ENCODE peak calls at places on chromosomes 7 and 10, in six cellular contexts. One of them, this sample, is unnamed.
A peak's percentile ranks its signal among the peaks of the same experiment; 100 is the strongest.

GRCh38 chr7:120987683-120988590 is 574 bp upstream of the CPED1 start:
- DNase-seq in SJSA1: peak; percentile 91
- DNase-seq in mesendoderm: peak; percentile 91
- DNase-seq in CD8-positive, alpha-beta memory T cell: peak; percentile 81
- DNase-seq in A549: peak; percentile 80
- DNase-seq in hepatocyte: peak; percentile 95
- DNase-seq in this sample: peak; percentile 71

GRCh38 chr7:2626498-2627117 is 5.2 kb upstream of the TTYH3 start:
- DNase-seq in A549: no peak
- DNase-seq in SJSA1: no peak
- DNase-seq in hepatocyte: no peak
- DNase-seq in CD8-positive, alpha-beta memory T cell: no peak
- DNase-seq in mesendoderm: peak; percentile 38
- DNase-seq in this sample: no peak

GRCh38 chr10:116836087-116836486 is 13.2 kb upstream of the ENO4 start:
- DNase-seq in SJSA1: no peak
- DNase-seq in hepatocyte: no peak
- DNase-seq in CD8-positive, alpha-beta memory T cell: no peak
- DNase-seq in mesendoderm: peak; percentile 94
- DNase-seq in A549: peak; percentile 26
- DNase-seq in this sample: no peak

GRCh38 chr7:109635374-109635773 is 1065.7 kb downstream of the DNAJB9 start:
- DNase-seq in A549: no peak
- DNase-seq in mesendoderm: no peak
- DNase-seq in SJSA1: no peak
- DNase-seq in hepatocyte: no peak
- DNase-seq in CD8-positive, alpha-beta memory T cell: no peak
- DNase-seq in this sample: no peak

GRCh38 chr10:62442894-62443674 is 68.9 kb downstream of the ZNF365 start:
- DNase-seq in CD8-positive, alpha-beta memory T cell: no peak
- DNase-seq in A549: no peak
- DNase-seq in mesendoderm: no peak
- DNase-seq in SJSA1: no peak
- DNase-seq in hepatocyte: no peak
- DNase-seq in this sample: no peak

GRCh38 chr7:151210087-151210854 is at the start of gene H2BK1:
- DNase-seq in A549: no peak
- DNase-seq in SJSA1: no peak
- DNase-seq in hepatocyte: no peak
- DNase-seq in CD8-positive, alpha-beta memory T cell: no peak
- DNase-seq in mesendoderm: peak; percentile 36
- DNase-seq in this sample: no peak

GRCh38 chr7:28573751-28574295 is 161.5 kb downstream of the CREB5 start:
- DNase-seq in A549: no peak
- DNase-seq in CD8-positive, alpha-beta memory T cell: no peak
- DNase-seq in mesendoderm: no peak
- DNase-seq in SJSA1: no peak
- DNase-seq in hepatocyte: no peak
- DNase-seq in this sample: no peak

GRCh38 chr7:31368620-31369019 is 28.1 kb upstream of the NEUROD6 start:
- DNase-seq in SJSA1: no peak
- DNase-seq in A549: no peak
- DNase-seq in hepatocyte: peak; percentile 13
- DNase-seq in mesendoderm: no peak
- DNase-seq in CD8-positive, alpha-beta memory T cell: no peak
- DNase-seq in this sample: no peak

GRCh38 chr10:8061274-8062211 is 7.1 kb downstream of the GATA3 start:
- DNase-seq in mesendoderm: peak; percentile 90
- DNase-seq in SJSA1: no peak
- DNase-seq in A549: no peak
- DNase-seq in CD8-positive, alpha-beta memory T cell: peak; percentile 67
- DNase-seq in hepatocyte: no peak
- DNase-seq in this sample: peak; percentile 73

GRCh38 chr10:95730233-95730632 is 25.7 kb upstream of the ENTPD1 start:
- DNase-seq in mesendoderm: no peak
- DNase-seq in A549: no peak
- DNase-seq in hepatocyte: no peak
- DNase-seq in CD8-positive, alpha-beta memory T cell: no peak
- DNase-seq in SJSA1: no peak
- DNase-seq in this sample: no peak

GRCh38 chr10:114413398-114413797 is 9.1 kb upstream of the AFAP1L2 start:
- DNase-seq in hepatocyte: no peak
- DNase-seq in SJSA1: no peak
- DNase-seq in A549: peak; percentile 63
- DNase-seq in CD8-positive, alpha-beta memory T cell: no peak
- DNase-seq in mesendoderm: no peak
- DNase-seq in this sample: no peak

GRCh38 chr10:49627644-49628247 is 13.9 kb downstream of the CHAT start:
- DNase-seq in hepatocyte: no peak
- DNase-seq in CD8-positive, alpha-beta memory T cell: no peak
- DNase-seq in mesendoderm: no peak
- DNase-seq in A549: no peak
- DNase-seq in SJSA1: no peak
- DNase-seq in this sample: no peak

GRCh38 chr7:34823650-34824258 is 165.7 kb downstream of the NPSR1 start:
- DNase-seq in A549: peak; percentile 56
- DNase-seq in mesendoderm: peak; percentile 56
- DNase-seq in SJSA1: no peak
- DNase-seq in CD8-positive, alpha-beta memory T cell: peak; percentile 30
- DNase-seq in hepatocyte: peak; percentile 68
- DNase-seq in this sample: peak; percentile 38

GRCh38 chr7:75955293-75955938 is 39.0 kb downstream of the TMEM120A start:
- DNase-seq in mesendoderm: no peak
- DNase-seq in SJSA1: no peak
- DNase-seq in CD8-positive, alpha-beta memory T cell: no peak
- DNase-seq in hepatocyte: no peak
- DNase-seq in A549: no peak
- DNase-seq in this sample: no peak

GRCh38 chr7:29352041-29352440 is 157.5 kb downstream of the CHN2 start:
- DNase-seq in mesendoderm: no peak
- DNase-seq in SJSA1: no peak
- DNase-seq in A549: no peak
- DNase-seq in CD8-positive, alpha-beta memory T cell: no peak
- DNase-seq in hepatocyte: no peak
- DNase-seq in this sample: no peak

GRCh38 chr7:70307544-70308106 is 709.4 kb downstream of the AUTS2 start:
- DNase-seq in CD8-positive, alpha-beta memory T cell: peak; percentile 41
- DNase-seq in hepatocyte: no peak
- DNase-seq in mesendoderm: no peak
- DNase-seq in A549: no peak
- DNase-seq in SJSA1: no peak
- DNase-seq in this sample: peak; percentile 56

GRCh38 chr10:77226434-77226833 is 411.2 kb downstream of the KCNMA1 start:
- DNase-seq in mesendoderm: peak; percentile 16
- DNase-seq in CD8-positive, alpha-beta memory T cell: no peak
- DNase-seq in SJSA1: no peak
- DNase-seq in hepatocyte: no peak
- DNase-seq in A549: no peak
- DNase-seq in this sample: no peak

GRCh38 chr7:36671432-36671829 is 52.9 kb downstream of the AOAH start:
- DNase-seq in hepatocyte: no peak
- DNase-seq in A549: no peak
- DNase-seq in mesendoderm: no peak
- DNase-seq in SJSA1: no peak
- DNase-seq in CD8-positive, alpha-beta memory T cell: no peak
- DNase-seq in this sample: no peak

DNA sequence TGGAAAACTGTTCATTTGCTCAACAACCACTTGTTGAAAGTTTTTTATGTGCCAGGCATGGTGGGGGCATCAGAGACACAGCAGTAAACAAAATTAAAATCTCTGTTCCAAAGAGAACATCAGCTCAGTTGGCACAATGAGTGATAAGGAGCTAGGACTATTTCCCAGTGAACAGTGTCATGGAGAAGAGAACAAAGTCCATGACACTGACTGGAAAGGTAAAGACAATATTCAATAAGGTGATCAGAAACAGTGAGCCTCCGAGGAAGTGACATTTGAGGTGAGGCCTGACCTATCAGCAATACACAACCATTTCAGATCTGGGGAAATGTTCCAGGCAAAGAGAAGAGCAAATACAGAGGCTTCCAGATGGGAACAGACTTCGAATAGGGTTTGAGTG is 14.6 kb downstream of the ACSL5 start:
- DNase-seq in mesendoderm: no peak
- DNase-seq in CD8-positive, alpha-beta memory T cell: no peak
- DNase-seq in A549: no peak
- DNase-seq in hepatocyte: no peak
- DNase-seq in SJSA1: no peak
- DNase-seq in this sample: no peak
- H3K4me1 ChIP-seq in mesendoderm: peaks cover 3% of the 10 kb centered on the region
- H3K4me1 ChIP-seq in CD8-positive, alpha-beta memory T cell: peaks cover 43% of the 10 kb centered on the region
- H3K4me1 ChIP-seq in A549: no peaks in the 10 kb centered on the region
- H3K4me1 ChIP-seq in hepatocyte: peaks cover 13% of the 10 kb centered on the region
- H3K4me1 ChIP-seq in SJSA1: peaks cover 8% of the 10 kb centered on the region
- H3K4me1 ChIP-seq in this sample: peaks cover 19% of the 10 kb centered on the region

DNA sequence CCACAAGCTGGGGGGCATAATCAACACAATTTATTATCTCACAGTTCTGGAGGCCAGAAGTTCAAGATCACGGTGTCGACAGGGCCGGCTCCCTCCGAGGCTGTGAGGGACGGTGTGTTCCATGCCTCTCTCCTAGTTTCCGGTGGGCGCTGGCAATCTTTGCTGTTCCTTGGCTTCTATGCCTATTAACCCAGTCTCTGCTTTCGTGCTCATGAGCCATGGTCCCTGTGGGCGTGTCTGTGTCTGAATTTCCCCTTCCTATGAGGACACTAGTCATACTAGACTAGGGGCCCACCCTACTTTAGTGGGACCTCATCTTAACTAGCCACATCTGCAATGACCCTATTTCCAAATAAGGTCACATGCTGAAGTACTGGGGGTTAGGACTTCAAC is 29.4 kb downstream of the HIPK2 start:
- DNase-seq in SJSA1: no peak
- DNase-seq in mesendoderm: no peak
- DNase-seq in hepatocyte: no peak
- DNase-seq in A549: no peak
- DNase-seq in CD8-positive, alpha-beta memory T cell: no peak
- DNase-seq in this sample: no peak
- H3K4me3 ChIP-seq in SJSA1: no peak overlapping the region
- H3K4me3 ChIP-seq in mesendoderm: no peak overlapping the region
- H3K4me3 ChIP-seq in hepatocyte: no peak overlapping the region
- H3K4me3 ChIP-seq in A549: no peak overlapping the region
- H3K4me3 ChIP-seq in CD8-positive, alpha-beta memory T cell: no peak overlapping the region
- H3K4me3 ChIP-seq in this sample: no peak overlapping the region

GRCh38 chr10:93447970-93448369 is 34.2 kb downstream of the MYOF start:
- DNase-seq in mesendoderm: no peak
- DNase-seq in SJSA1: no peak
- DNase-seq in CD8-positive, alpha-beta memory T cell: no peak
- DNase-seq in hepatocyte: no peak
- DNase-seq in A549: no peak
- DNase-seq in this sample: no peak

GRCh38 chr10:93445097-93445960 is 36.8 kb downstream of the MYOF start:
- DNase-seq in CD8-positive, alpha-beta memory T cell: no peak
- DNase-seq in SJSA1: peak; percentile 84
- DNase-seq in hepatocyte: peak; percentile 98
- DNase-seq in mesendoderm: peak; percentile 100
- DNase-seq in A549: peak; percentile 99
- DNase-seq in this sample: no peak

GRCh38 chr10:93451244-93451947 is 30.7 kb downstream of the MYOF start:
- DNase-seq in SJSA1: no peak
- DNase-seq in CD8-positive, alpha-beta memory T cell: no peak
- DNase-seq in A549: no peak
- DNase-seq in mesendoderm: no peak
- DNase-seq in hepatocyte: no peak
- DNase-seq in this sample: no peak

GRCh38 chr10:93445978-93446720 is 36.0 kb downstream of the MYOF start:
- DNase-seq in hepatocyte: no peak
- DNase-seq in SJSA1: no peak
- DNase-seq in A549: no peak
- DNase-seq in mesendoderm: no peak
- DNase-seq in CD8-positive, alpha-beta memory T cell: no peak
- DNase-seq in this sample: no peak

GRCh38 chr10:93447019-93447418 is 35.1 kb downstream of the MYOF start:
- DNase-seq in hepatocyte: no peak
- DNase-seq in A549: no peak
- DNase-seq in mesendoderm: no peak
- DNase-seq in SJSA1: no peak
- DNase-seq in CD8-positive, alpha-beta memory T cell: no peak
- DNase-seq in this sample: no peak
- H3K27ac ChIP-seq in hepatocyte: peak overlapping the region; percentile 94
- H3K27ac ChIP-seq in A549: peak overlapping the region; percentile 98
- H3K27ac ChIP-seq in mesendoderm: no peak overlapping the region
- H3K27ac ChIP-seq in SJSA1: no peak overlapping the region
- H3K27ac ChIP-seq in CD8-positive, alpha-beta memory T cell: no peak overlapping the region
- H3K27ac ChIP-seq in this sample: no peak overlapping the region

DNA sequence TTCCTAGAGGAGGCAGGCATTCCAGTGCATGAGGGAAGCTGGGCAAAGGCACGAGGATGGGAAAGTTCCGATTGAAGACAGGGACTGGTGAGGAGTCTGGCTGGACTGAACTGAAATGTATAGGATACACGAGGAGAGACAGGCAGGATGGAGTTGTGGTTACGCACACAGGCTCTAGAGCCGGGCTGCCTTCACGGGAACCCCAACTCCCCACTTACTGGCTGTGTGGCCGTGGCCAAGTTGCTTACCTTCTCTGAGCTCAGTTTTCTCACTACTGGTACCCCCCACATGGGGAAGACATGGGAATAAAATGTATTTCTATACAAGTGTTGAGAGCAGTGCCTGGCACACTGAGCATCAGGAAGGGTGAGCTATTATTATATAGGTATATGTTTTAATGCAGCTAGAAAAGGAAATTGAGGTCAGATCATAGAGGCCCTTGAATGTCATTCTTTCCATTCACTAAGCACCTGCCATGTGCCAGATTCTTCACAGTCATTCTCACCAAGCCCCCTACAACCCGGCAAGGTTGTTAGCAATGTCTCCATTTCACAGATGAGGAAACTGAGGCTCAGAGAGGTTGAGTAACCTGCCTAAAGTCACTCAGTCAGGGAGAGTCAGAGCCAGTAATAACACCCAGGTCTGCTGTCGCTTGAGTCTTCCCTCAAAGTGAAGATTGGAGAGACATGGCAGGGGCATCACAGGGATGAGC is 9.7 kb downstream of the CHST3 start:
- DNase-seq in hepatocyte: no peak
- DNase-seq in CD8-positive, alpha-beta memory T cell: no peak
- DNase-seq in mesendoderm: no peak
- DNase-seq in SJSA1: no peak
- DNase-seq in A549: no peak
- DNase-seq in this sample: no peak
- H3K4me1 ChIP-seq in hepatocyte: peaks cover 45% of the 10 kb centered on the region
- H3K4me1 ChIP-seq in CD8-positive, alpha-beta memory T cell: no peaks in the 10 kb centered on the region
- H3K4me1 ChIP-seq in mesendoderm: peaks cover 2% of the 10 kb centered on the region
- H3K4me1 ChIP-seq in SJSA1: peaks cover 63% of the 10 kb centered on the region
- H3K4me1 ChIP-seq in A549: peaks cover 100% of the 10 kb centered on the region
- H3K4me1 ChIP-seq in this sample: no peaks in the 10 kb centered on the region